ENCODE peak calls at places on chromosomes 3 and 15, in six cellular contexts. X is GM13977, D is WTC11, P is uterus, U is HFF-Myc, A is omental fat pad. M is an unnamed sample.

GRCh38 chr3:134371542-134372324 is 2.5 kb downstream of the AMOTL2 start:
- DNase-seq in U (no peak), A (no peak), P (no peak), X (no peak), D (no peak), M (no peak)

GRCh38 chr3:115503386-115503785 is 119.9 kb upstream of the GAP43 start:
- DNase-seq in U (no peak), D (no peak), X (no peak), P (no peak), A (no peak), M (no peak)

GRCh38 chr3:12343091-12343494 is 54.2 kb downstream of the PPARG start:
- DNase-seq in P (no peak), U (no peak), X (no peak), A (no peak), D (no peak), M (no peak)

GRCh38 chr3:41223691-41224090 is 24.4 kb downstream of the CTNNB1 start:
- DNase-seq in D (no peak), P (no peak), X (no peak), U (no peak), A (no peak), M (no peak)

GRCh38 chr15:38563723-38564519 is 693 bp downstream of the RASGRP1 start:
- DNase-seq in X (peak), A (peak), D (peak), P (peak), U (no peak), M (peak)

GRCh38 chr3:29949131-29949530 is 657.3 kb upstream of the TGFBR2 start:
- DNase-seq in X (no peak), A (no peak), U (no peak), D (no peak), P (no peak), M (no peak)

GRCh38 chr15:81292516-81293001 is 31.4 kb downstream of the STARD5 start:
- DNase-seq in X (peak), A (no peak), U (no peak), D (no peak), P (no peak), M (peak)

GRCh38 chr3:30640856-30641255 is 34.5 kb downstream of the TGFBR2 start:
- DNase-seq in P (no peak), U (no peak), D (no peak), A (no peak), X (no peak), M (no peak)

GRCh38 chr3:58072046-58072445 is 63.8 kb downstream of the FLNB start:
- DNase-seq in U (peak), D (no peak), X (no peak), P (no peak), A (no peak), M (no peak)

GRCh38 chr15:101652783-101653430 is 726 bp upstream of the TM2D3 start:
- DNase-seq in U (no peak), D (peak), A (no peak), P (peak), X (peak), M (no peak)

GRCh38 chr3:114408763-114409162 is 114.9 kb downstream of the TIGIT start:
- DNase-seq in X (no peak), A (no peak), D (peak), P (no peak), U (no peak), M (no peak)

GRCh38 chr3:65752636-65753035 is 286.1 kb downstream of the MAGI1 start:
- DNase-seq in A (no peak), D (no peak), X (no peak), P (no peak), U (no peak), M (no peak)

GRCh38 chr15:96333194-96334016 is 2.9 kb downstream of the NR2F2 start:
- DNase-seq in U (no peak), X (peak), A (no peak), D (peak), P (peak), M (peak)

GRCh38 chr15:80464952-80465645 is 60.9 kb downstream of the ARNT2 start:
- DNase-seq in U (no peak), X (no peak), P (no peak), A (no peak), D (no peak), M (no peak)

GRCh38 chr15:31211353-31211752 is 109.8 kb upstream of the TRPM1 start:
- DNase-seq in D (no peak), P (no peak), U (no peak), X (no peak), A (no peak), M (no peak)

GRCh38 chr3:120140098-120140742 is 46.0 kb upstream of the GSK3B start:
- DNase-seq in X (no peak), P (no peak), A (no peak), U (no peak), D (no peak), M (no peak)

GRCh38 chr3:120142236-120142635 is 48.0 kb upstream of the GSK3B start:
- DNase-seq in U (no peak), D (no peak), A (no peak), P (no peak), X (no peak), M (no peak)

GRCh38 chr3:120139140-120139539 is 44.9 kb upstream of the GSK3B start:
- DNase-seq in X (no peak), D (no peak), P (no peak), U (no peak), A (no peak), M (no peak)

DNA sequence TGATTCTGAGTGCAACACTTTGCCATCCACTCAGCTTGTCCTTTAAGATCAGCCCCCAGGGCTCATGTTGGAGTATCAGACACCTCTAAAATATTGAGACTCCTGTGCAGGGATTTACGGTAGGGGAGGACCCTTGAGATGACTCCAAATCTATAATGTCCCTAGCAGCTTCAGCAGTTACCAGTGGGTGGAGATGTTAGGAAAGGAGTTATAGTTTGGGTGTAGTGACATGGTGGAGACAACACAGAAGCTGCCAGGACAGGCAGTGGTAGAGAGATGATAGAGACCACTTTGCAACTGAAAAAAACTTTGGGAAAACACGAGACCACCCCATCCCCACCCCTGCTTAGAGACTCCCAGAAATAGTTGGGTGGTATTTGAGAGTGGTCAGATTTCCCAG is 43.3 kb upstream of the GSK3B start:
- DNase-seq in A (no peak), X (no peak), P (no peak), D (no peak), U (no peak), M (no peak)
- TF ChIP-seq CTCF in A (no peak), X (no peak), P (no peak), D (no peak), U (no peak), M (no peak)

DNA sequence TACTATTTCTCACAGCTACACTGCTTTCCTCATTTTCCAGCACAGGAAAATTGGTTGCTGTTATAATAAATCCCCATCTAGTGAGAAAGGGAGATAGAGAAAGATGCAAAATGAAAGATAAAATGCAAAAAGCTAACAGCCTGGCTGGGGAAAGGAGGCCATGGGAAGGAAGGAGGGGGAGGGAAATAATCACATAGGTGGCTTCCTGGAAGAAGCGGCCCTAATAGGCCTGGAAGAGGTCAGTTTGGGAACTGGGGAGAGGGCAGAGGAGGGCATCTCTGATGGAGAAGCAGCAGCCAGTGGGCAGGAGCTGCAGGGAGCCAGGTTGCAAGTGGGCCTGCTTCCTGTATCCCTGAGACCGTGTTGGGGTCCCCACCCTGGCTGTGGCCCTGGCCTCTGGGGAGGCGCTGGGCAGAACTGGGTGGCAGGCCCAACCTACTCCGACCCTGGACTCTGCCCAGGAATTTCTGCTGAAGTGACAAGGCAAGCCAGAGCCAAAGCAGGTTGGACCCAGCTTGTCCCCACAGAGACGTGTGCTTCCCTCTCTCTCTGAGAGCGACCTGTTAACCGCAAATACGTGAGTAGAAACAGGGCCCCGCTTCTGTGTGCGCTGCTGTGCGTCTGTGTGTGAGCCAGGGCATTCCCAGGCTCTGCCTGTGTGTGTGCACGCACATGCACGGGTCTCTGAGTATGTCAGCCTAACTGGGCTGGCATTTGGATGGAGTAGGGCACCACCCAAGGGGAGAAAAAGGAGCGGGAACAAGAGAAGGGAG is 1.9 kb downstream of the SLC28A1 start:
- DNase-seq in U (no peak), D (no peak), P (no peak), A (no peak), X (no peak), M (no peak)
- TF ChIP-seq CTCF in U (no peak), D (no peak), P (no peak), A (no peak), X (no peak), M (no peak)

GRCh38 chr3:144015133-144015532 is 43.5 kb downstream of the DIPK2A start:
- DNase-seq in A (no peak), D (no peak), X (no peak), P (no peak), U (no peak), M (no peak)

DNA sequence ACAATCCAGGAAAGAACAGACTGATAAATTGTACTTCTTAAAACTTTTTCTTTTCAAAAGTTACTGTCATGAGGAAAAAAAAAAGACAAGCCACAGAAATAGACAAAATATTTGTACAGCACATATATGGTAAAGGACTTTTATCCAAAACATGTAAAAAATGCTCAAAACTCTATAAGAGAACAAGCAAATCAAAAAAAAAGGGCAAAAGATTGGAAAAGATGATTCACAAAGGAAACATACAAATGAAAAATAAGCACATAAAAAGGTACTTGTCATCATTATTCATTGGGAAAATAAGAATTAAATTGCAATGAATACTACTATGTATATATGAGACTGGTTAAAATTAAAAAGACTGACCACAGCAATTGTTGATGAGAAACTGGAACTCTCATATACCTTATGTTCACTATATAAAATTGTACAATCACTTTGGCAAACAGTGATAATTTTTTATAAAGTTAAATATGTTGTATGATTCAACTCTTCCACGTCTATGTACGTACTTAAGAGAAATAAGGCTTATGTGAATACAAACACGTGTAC is 39.7 kb downstream of the DIPK2A start:
- DNase-seq in P (no peak), U (no peak), X (no peak), A (no peak), D (no peak), M (no peak)
- TF ChIP-seq CTCF in P (no peak), U (no peak), X (no peak), A (no peak), D (no peak), M (no peak)

GRCh38 chr3:15812183-15812582 is 14.4 kb upstream of the ANKRD28 start:
- DNase-seq in P (no peak), X (no peak), U (no peak), D (no peak), A (no peak), M (peak)
- TF ChIP-seq CTCF in P (peak), X (peak), U (no peak), D (no peak), A (no peak), M (peak)

GRCh38 chr15:63041982-63042878 is at the start of gene TPM1:
- DNase-seq in P (peak), U (no peak), D (peak), X (peak), A (no peak), M (no peak)
- TF ChIP-seq CTCF in P (peak), U (no peak), D (no peak), X (no peak), A (no peak), M (no peak)

GRCh38 chr15:92952451-92952850 is 52.3 kb downstream of the CHD2 start:
- DNase-seq in U (no peak), P (no peak), D (no peak), X (no peak), A (no peak), M (no peak)

GRCh38 chr15:92953997-92954396 is 53.9 kb downstream of the CHD2 start:
- DNase-seq in U (no peak), X (no peak), D (no peak), A (no peak), P (no peak), M (no peak)

GRCh38 chr15:92953569-92953968 is 53.4 kb downstream of the CHD2 start:
- DNase-seq in U (no peak), D (no peak), A (no peak), X (no peak), P (no peak), M (no peak)

GRCh38 chr15:92949604-92950249 is 49.6 kb downstream of the CHD2 start:
- DNase-seq in D (no peak), U (no peak), A (no peak), P (no peak), X (no peak), M (no peak)

DNA sequence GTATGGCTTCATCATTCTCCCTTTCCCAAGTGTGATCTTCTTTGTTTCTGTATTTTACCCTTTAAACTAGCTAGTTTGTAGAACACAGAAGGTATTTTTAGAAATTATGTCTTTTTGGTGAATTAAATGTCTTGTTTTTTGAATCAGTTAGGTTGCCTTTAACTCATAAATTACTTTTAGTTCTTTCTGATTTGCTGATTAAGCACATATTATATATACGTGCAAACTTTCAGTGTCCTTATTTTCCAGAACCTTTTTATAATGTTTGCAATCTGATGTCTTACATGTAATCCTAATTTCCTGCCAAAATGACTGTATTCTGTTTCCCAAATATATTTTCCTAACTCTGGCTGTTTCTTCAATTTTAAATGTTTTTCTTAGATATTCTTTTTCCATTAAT is 51.7 kb downstream of the CHD2 start:
- DNase-seq in A (no peak), U (no peak), D (no peak), P (no peak), X (no peak), M (no peak)
- TF ChIP-seq CTCF in A (no peak), U (no peak), D (no peak), P (no peak), X (no peak), M (no peak)

GRCh38 chr3:129082026-129082425 is 21.4 kb downstream of the GP9 start:
- DNase-seq in D (no peak), U (no peak), P (no peak), X (no peak), A (no peak), M (no peak)
- TF ChIP-seq CTCF in D (no peak), U (no peak), P (no peak), X (no peak), A (no peak), M (no peak)

GRCh38 chr3:50321146-50321843 is 1.2 kb downstream of the HYAL2 start:
- DNase-seq in U (no peak), A (peak), D (peak), P (peak), X (peak), M (peak)

GRCh38 chr3:50320853-50321145 is 1.7 kb downstream of the HYAL2 start:
- DNase-seq in D (no peak), A (no peak), U (no peak), P (no peak), X (no peak), M (no peak)

GRCh38 chr3:50319181-50319871 is 3.2 kb downstream of the HYAL2 start:
- DNase-seq in P (no peak), A (no peak), D (no peak), U (no peak), X (no peak), M (no peak)

GRCh38 chr3:50318615-50319014 is 3.9 kb downstream of the HYAL2 start:
- DNase-seq in P (no peak), A (no peak), D (no peak), X (no peak), U (no peak), M (no peak)

DNA sequence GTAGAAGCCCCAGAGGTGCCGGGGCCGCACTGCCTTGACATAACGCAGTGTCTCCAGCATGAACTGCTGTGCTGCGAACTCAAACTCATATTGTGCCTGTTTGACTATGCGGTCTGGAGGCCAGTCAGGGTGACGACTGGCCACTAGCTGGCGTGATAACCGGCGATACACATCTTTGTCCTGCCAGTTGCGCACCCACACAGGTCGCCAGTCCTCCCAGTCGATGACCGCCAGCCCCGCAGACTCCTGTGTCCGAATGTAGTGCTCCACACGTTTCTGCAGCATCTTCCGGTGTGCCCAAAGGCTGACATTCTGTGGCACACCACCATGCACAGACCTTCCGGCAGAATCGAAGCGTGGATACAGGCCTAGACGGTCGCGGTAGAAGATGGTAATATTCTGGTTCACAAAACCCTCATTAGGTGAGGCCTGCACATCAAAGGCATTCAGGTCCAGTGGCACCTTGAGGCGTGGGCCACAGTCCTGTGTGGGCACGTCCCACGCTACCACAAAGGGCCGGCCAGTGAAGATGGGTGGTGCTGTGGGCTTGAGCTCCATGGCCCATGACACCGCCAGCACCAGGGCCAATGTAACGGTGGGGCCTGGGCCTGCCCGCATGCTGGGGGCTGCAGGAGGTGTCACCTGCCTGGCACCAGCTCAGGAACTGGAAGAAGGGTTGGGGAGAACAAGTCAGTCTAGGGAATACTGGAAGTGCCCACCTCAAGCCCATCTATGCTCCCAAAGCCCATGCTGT is 2.5 kb downstream of the HYAL2 start:
- DNase-seq in U (no peak), D (no peak), A (no peak), P (peak), X (no peak), M (no peak)
- TF ChIP-seq CTCF in U (no peak), D (no peak), A (no peak), P (no peak), X (no peak), M (no peak)

M was measured in GM12865.